ENCODE peak calls at places on chromosomes 7 and 10, in five cellular contexts. One of them, this sample, is unnamed.

GRCh38 chr7:96887426-96887825 is 117.9 kb upstream of the DLX6 start:
- DNase-seq in cardiac fibroblast: no peak
- DNase-seq in IMR-90: no peak
- DNase-seq in foreskin fibroblast: no peak
- DNase-seq in naive thymus-derived CD4-positive, alpha-beta T cell: no peak
- DNase-seq in this sample: no peak

GRCh38 chr7:133705596-133705995 is 421.5 kb upstream of the LRGUK start:
- DNase-seq in naive thymus-derived CD4-positive, alpha-beta T cell: no peak
- DNase-seq in IMR-90: peak
- DNase-seq in foreskin fibroblast: peak
- DNase-seq in cardiac fibroblast: peak
- DNase-seq in this sample: no peak

GRCh38 chr10:128178319-128178937 is 52.2 kb upstream of the MKI67 start:
- DNase-seq in IMR-90: peak
- DNase-seq in foreskin fibroblast: no peak
- DNase-seq in cardiac fibroblast: peak
- DNase-seq in naive thymus-derived CD4-positive, alpha-beta T cell: peak
- DNase-seq in this sample: no peak

GRCh38 chr10:62166331-62167154 is 102.1 kb downstream of the RTKN2 start:
- DNase-seq in foreskin fibroblast: peak
- DNase-seq in cardiac fibroblast: peak
- DNase-seq in IMR-90: peak
- DNase-seq in naive thymus-derived CD4-positive, alpha-beta T cell: no peak
- DNase-seq in this sample: peak

GRCh38 chr7:151736403-151736909 is 140.5 kb downstream of the PRKAG2 start:
- DNase-seq in foreskin fibroblast: peak
- DNase-seq in IMR-90: peak
- DNase-seq in naive thymus-derived CD4-positive, alpha-beta T cell: no peak
- DNase-seq in cardiac fibroblast: peak
- DNase-seq in this sample: peak

GRCh38 chr7:36021367-36021766 is 131.7 kb upstream of the EEPD1 start:
- DNase-seq in IMR-90: no peak
- DNase-seq in naive thymus-derived CD4-positive, alpha-beta T cell: no peak
- DNase-seq in foreskin fibroblast: peak
- DNase-seq in cardiac fibroblast: no peak
- DNase-seq in this sample: no peak

GRCh38 chr10:75645704-75646103 is 214.3 kb downstream of the LRMDA start:
- DNase-seq in cardiac fibroblast: no peak
- DNase-seq in naive thymus-derived CD4-positive, alpha-beta T cell: no peak
- DNase-seq in IMR-90: no peak
- DNase-seq in foreskin fibroblast: no peak
- DNase-seq in this sample: no peak

GRCh38 chr7:54878339-54878738 is 119.3 kb upstream of the SEC61G start:
- DNase-seq in naive thymus-derived CD4-positive, alpha-beta T cell: no peak
- DNase-seq in cardiac fibroblast: peak
- DNase-seq in IMR-90: peak
- DNase-seq in foreskin fibroblast: peak
- DNase-seq in this sample: no peak

GRCh38 chr10:44704616-44705015 is 206.5 kb upstream of the TMEM72 start:
- DNase-seq in IMR-90: no peak
- DNase-seq in foreskin fibroblast: no peak
- DNase-seq in cardiac fibroblast: no peak
- DNase-seq in naive thymus-derived CD4-positive, alpha-beta T cell: no peak
- DNase-seq in this sample: no peak

GRCh38 chr7:125516194-125516593 is 586.6 kb upstream of the POT1 start:
- DNase-seq in IMR-90: no peak
- DNase-seq in cardiac fibroblast: no peak
- DNase-seq in foreskin fibroblast: no peak
- DNase-seq in naive thymus-derived CD4-positive, alpha-beta T cell: no peak
- DNase-seq in this sample: no peak

GRCh38 chr10:80411267-80411668 is 2.9 kb downstream of the PRXL2A start:
- DNase-seq in IMR-90: no peak
- DNase-seq in cardiac fibroblast: no peak
- DNase-seq in naive thymus-derived CD4-positive, alpha-beta T cell: no peak
- DNase-seq in foreskin fibroblast: no peak
- DNase-seq in this sample: no peak

GRCh38 chr10:15325243-15326002 is 45.7 kb downstream of the FAM171A1 start:
- DNase-seq in foreskin fibroblast: peak
- DNase-seq in naive thymus-derived CD4-positive, alpha-beta T cell: no peak
- DNase-seq in cardiac fibroblast: peak
- DNase-seq in IMR-90: peak
- DNase-seq in this sample: no peak

GRCh38 chr7:36777062-36777461 is 52.8 kb upstream of the AOAH start:
- DNase-seq in cardiac fibroblast: no peak
- DNase-seq in naive thymus-derived CD4-positive, alpha-beta T cell: peak
- DNase-seq in foreskin fibroblast: no peak
- DNase-seq in IMR-90: no peak
- DNase-seq in this sample: no peak

GRCh38 chr7:111126987-111127386 is 36.1 kb downstream of the LRRN3 start:
- DNase-seq in IMR-90: peak
- DNase-seq in naive thymus-derived CD4-positive, alpha-beta T cell: no peak
- DNase-seq in foreskin fibroblast: peak
- DNase-seq in cardiac fibroblast: peak
- DNase-seq in this sample: no peak

GRCh38 chr7:143891457-143891856 is 10.5 kb downstream of the TCAF1 start:
- DNase-seq in naive thymus-derived CD4-positive, alpha-beta T cell: no peak
- DNase-seq in foreskin fibroblast: no peak
- DNase-seq in IMR-90: no peak
- DNase-seq in cardiac fibroblast: no peak
- DNase-seq in this sample: no peak

GRCh38 chr10:90849956-90850749 is 7.7 kb downstream of the HTR7 start:
- DNase-seq in cardiac fibroblast: no peak
- DNase-seq in naive thymus-derived CD4-positive, alpha-beta T cell: no peak
- DNase-seq in IMR-90: peak
- DNase-seq in foreskin fibroblast: peak
- DNase-seq in this sample: no peak

GRCh38 chr10:95601116-95601719 is 40.0 kb upstream of the SORBS1 start:
- DNase-seq in cardiac fibroblast: peak
- DNase-seq in IMR-90: peak
- DNase-seq in foreskin fibroblast: peak
- DNase-seq in naive thymus-derived CD4-positive, alpha-beta T cell: peak
- DNase-seq in this sample: peak

GRCh38 chr10:124378817-124379510 is 39.8 kb downstream of the OAT start:
- DNase-seq in cardiac fibroblast: no peak
- DNase-seq in IMR-90: no peak
- DNase-seq in naive thymus-derived CD4-positive, alpha-beta T cell: no peak
- DNase-seq in foreskin fibroblast: no peak
- DNase-seq in this sample: no peak

GRCh38 chr10:1552881-1553595 is 184.3 kb downstream of the ADARB2 start:
- DNase-seq in foreskin fibroblast: no peak
- DNase-seq in naive thymus-derived CD4-positive, alpha-beta T cell: no peak
- DNase-seq in cardiac fibroblast: no peak
- DNase-seq in IMR-90: no peak
- DNase-seq in this sample: no peak

GRCh38 chr10:6781133-6781770 is 201.2 kb upstream of the PRKCQ start:
- DNase-seq in naive thymus-derived CD4-positive, alpha-beta T cell: no peak
- DNase-seq in cardiac fibroblast: no peak
- DNase-seq in foreskin fibroblast: no peak
- DNase-seq in IMR-90: no peak
- DNase-seq in this sample: no peak

GRCh38 chr7:111090834-111091233 is at the start of gene LRRN3:
- DNase-seq in cardiac fibroblast: peak
- DNase-seq in foreskin fibroblast: peak
- DNase-seq in IMR-90: peak
- DNase-seq in naive thymus-derived CD4-positive, alpha-beta T cell: no peak
- DNase-seq in this sample: no peak

GRCh38 chr7:120964088-120964487 is 13.5 kb downstream of the ING3 start:
- DNase-seq in foreskin fibroblast: no peak
- DNase-seq in naive thymus-derived CD4-positive, alpha-beta T cell: no peak
- DNase-seq in IMR-90: no peak
- DNase-seq in cardiac fibroblast: no peak
- DNase-seq in this sample: no peak

GRCh38 chr7:112433289-112433688 is 17.0 kb upstream of the IFRD1 start:
- DNase-seq in naive thymus-derived CD4-positive, alpha-beta T cell: no peak
- DNase-seq in cardiac fibroblast: no peak
- DNase-seq in foreskin fibroblast: no peak
- DNase-seq in IMR-90: no peak
- DNase-seq in this sample: no peak

GRCh38 chr10:35884657-35885071 is 242.6 kb upstream of the FZD8 start:
- DNase-seq in foreskin fibroblast: no peak
- DNase-seq in IMR-90: no peak
- DNase-seq in naive thymus-derived CD4-positive, alpha-beta T cell: no peak
- DNase-seq in cardiac fibroblast: no peak
- DNase-seq in this sample: no peak

GRCh38 chr7:91424372-91424771 is 160.1 kb downstream of the FZD1 start:
- DNase-seq in cardiac fibroblast: no peak
- DNase-seq in naive thymus-derived CD4-positive, alpha-beta T cell: no peak
- DNase-seq in foreskin fibroblast: no peak
- DNase-seq in IMR-90: no peak
- DNase-seq in this sample: no peak

GRCh38 chr10:33229252-33229943 is 105.1 kb downstream of the NRP1 start:
- DNase-seq in foreskin fibroblast: peak
- DNase-seq in IMR-90: no peak
- DNase-seq in naive thymus-derived CD4-positive, alpha-beta T cell: no peak
- DNase-seq in cardiac fibroblast: peak
- DNase-seq in this sample: peak

GRCh38 chr10:14468022-14468421 is 137.3 kb upstream of the FRMD4A start:
- DNase-seq in naive thymus-derived CD4-positive, alpha-beta T cell: no peak
- DNase-seq in foreskin fibroblast: no peak
- DNase-seq in IMR-90: peak
- DNase-seq in cardiac fibroblast: no peak
- DNase-seq in this sample: no peak

GRCh38 chr10:96789571-96790108 is 42.5 kb upstream of the LCOR start:
- DNase-seq in foreskin fibroblast: peak
- DNase-seq in naive thymus-derived CD4-positive, alpha-beta T cell: no peak
- DNase-seq in cardiac fibroblast: no peak
- DNase-seq in IMR-90: no peak
- DNase-seq in this sample: no peak

GRCh38 chr7:108049962-108050361 is 47.0 kb upstream of the LAMB1 start:
- DNase-seq in foreskin fibroblast: no peak
- DNase-seq in IMR-90: no peak
- DNase-seq in cardiac fibroblast: no peak
- DNase-seq in naive thymus-derived CD4-positive, alpha-beta T cell: peak
- DNase-seq in this sample: no peak

GRCh38 chr7:21704362-21704761 is 161.5 kb downstream of the DNAH11 start:
- DNase-seq in naive thymus-derived CD4-positive, alpha-beta T cell: no peak
- DNase-seq in cardiac fibroblast: no peak
- DNase-seq in IMR-90: no peak
- DNase-seq in foreskin fibroblast: no peak
- DNase-seq in this sample: no peak

GRCh38 chr10:100508691-100509150 is 10.9 kb downstream of the SEC31B start:
- DNase-seq in cardiac fibroblast: peak
- DNase-seq in foreskin fibroblast: peak
- DNase-seq in naive thymus-derived CD4-positive, alpha-beta T cell: peak
- DNase-seq in IMR-90: peak
- DNase-seq in this sample: no peak

GRCh38 chr10:24951201-24952145 is 933 bp downstream of the PRTFDC1 start:
- DNase-seq in IMR-90: no peak
- DNase-seq in foreskin fibroblast: peak
- DNase-seq in cardiac fibroblast: peak
- DNase-seq in naive thymus-derived CD4-positive, alpha-beta T cell: no peak
- DNase-seq in this sample: no peak

GRCh38 chr7:147400926-147401325 is 1189.6 kb upstream of the C7orf33 start:
- DNase-seq in cardiac fibroblast: no peak
- DNase-seq in naive thymus-derived CD4-positive, alpha-beta T cell: no peak
- DNase-seq in foreskin fibroblast: no peak
- DNase-seq in IMR-90: no peak
- DNase-seq in this sample: no peak

GRCh38 chr7:119254741-119255140 is 1018.2 kb upstream of the KCND2 start:
- DNase-seq in foreskin fibroblast: no peak
- DNase-seq in cardiac fibroblast: no peak
- DNase-seq in IMR-90: no peak
- DNase-seq in naive thymus-derived CD4-positive, alpha-beta T cell: no peak
- DNase-seq in this sample: no peak

GRCh38 chr7:50205011-50205410 is 99.5 kb upstream of the IKZF1 start:
- DNase-seq in foreskin fibroblast: no peak
- DNase-seq in cardiac fibroblast: no peak
- DNase-seq in naive thymus-derived CD4-positive, alpha-beta T cell: no peak
- DNase-seq in IMR-90: no peak
- DNase-seq in this sample: no peak

GRCh38 chr7:69871213-69871885 is 273.1 kb downstream of the AUTS2 start:
- DNase-seq in foreskin fibroblast: peak
- DNase-seq in IMR-90: peak
- DNase-seq in cardiac fibroblast: peak
- DNase-seq in naive thymus-derived CD4-positive, alpha-beta T cell: no peak
- DNase-seq in this sample: peak
- H3K4me3 ChIP-seq in foreskin fibroblast: no peak
- H3K4me3 ChIP-seq in IMR-90: no peak
- H3K4me3 ChIP-seq in cardiac fibroblast: no peak
- H3K4me3 ChIP-seq in naive thymus-derived CD4-positive, alpha-beta T cell: no peak
- H3K4me3 ChIP-seq in this sample: no peak

GRCh38 chr10:102450374-102451104 is 804 bp downstream of the C10orf95 start:
- DNase-seq in foreskin fibroblast: peak
- DNase-seq in IMR-90: peak
- DNase-seq in naive thymus-derived CD4-positive, alpha-beta T cell: peak
- DNase-seq in cardiac fibroblast: peak
- DNase-seq in this sample: no peak
- H3K4me3 ChIP-seq in foreskin fibroblast: peak
- H3K4me3 ChIP-seq in IMR-90: peak
- H3K4me3 ChIP-seq in naive thymus-derived CD4-positive, alpha-beta T cell: peak
- H3K4me3 ChIP-seq in cardiac fibroblast: peak
- H3K4me3 ChIP-seq in this sample: peak

GRCh38 chr7:134890246-134891240 is 95.8 kb upstream of the AGBL3 start:
- DNase-seq in cardiac fibroblast: peak
- DNase-seq in IMR-90: peak
- DNase-seq in foreskin fibroblast: peak
- DNase-seq in naive thymus-derived CD4-positive, alpha-beta T cell: no peak
- DNase-seq in this sample: no peak
- H3K4me3 ChIP-seq in cardiac fibroblast: peak
- H3K4me3 ChIP-seq in IMR-90: no peak
- H3K4me3 ChIP-seq in foreskin fibroblast: peak
- H3K4me3 ChIP-seq in naive thymus-derived CD4-positive, alpha-beta T cell: no peak
- H3K4me3 ChIP-seq in this sample: no peak

DNA sequence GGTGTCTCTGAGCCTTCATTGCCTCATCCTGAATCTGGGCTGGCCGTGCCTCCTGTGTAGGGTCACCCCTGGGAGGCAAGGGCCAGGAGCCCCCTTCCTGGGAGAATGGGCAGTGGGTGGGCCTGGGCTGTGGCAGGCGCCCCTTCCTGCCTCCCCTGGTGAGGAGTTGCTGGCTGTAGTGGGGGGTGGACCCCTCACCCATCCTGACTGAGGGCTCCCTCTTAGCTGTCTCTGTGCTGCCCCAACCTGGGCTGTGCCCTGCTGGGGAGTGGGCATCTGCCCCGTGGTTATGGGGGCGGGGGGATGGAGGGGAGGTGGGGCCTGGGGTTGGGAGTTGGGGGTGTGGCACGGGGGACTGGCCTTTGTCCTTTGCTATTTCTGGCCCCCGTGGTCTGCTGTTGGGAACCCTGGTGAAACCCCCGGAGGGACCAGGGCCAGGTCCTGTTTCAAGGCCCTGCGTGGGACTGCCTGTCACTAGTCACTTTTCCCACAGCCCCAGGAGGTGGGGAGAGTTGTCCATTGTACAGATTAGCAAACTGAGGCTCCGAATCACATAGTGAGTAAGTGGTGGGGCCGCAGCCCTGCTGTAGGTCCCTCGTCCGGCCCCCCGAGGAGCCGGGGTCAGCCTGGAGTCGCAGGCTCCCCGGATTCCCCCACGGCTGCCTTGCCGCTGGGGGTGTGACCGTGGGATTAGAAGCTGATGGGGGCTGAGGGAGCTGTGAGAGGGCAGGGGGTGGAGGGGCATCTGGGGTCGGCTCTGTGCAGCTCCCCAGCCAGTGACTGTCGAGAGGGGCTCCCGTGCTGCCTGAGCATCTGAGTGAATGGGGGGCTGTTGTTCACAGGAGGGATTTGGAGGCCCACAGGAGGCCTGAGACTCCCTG is 2.7 kb downstream of the TTYH3 start:
- DNase-seq in naive thymus-derived CD4-positive, alpha-beta T cell: no peak
- DNase-seq in foreskin fibroblast: no peak
- DNase-seq in IMR-90: no peak
- DNase-seq in cardiac fibroblast: no peak
- DNase-seq in this sample: no peak
- H3K4me3 ChIP-seq in naive thymus-derived CD4-positive, alpha-beta T cell: no peak
- H3K4me3 ChIP-seq in foreskin fibroblast: peak
- H3K4me3 ChIP-seq in IMR-90: peak
- H3K4me3 ChIP-seq in cardiac fibroblast: peak
- H3K4me3 ChIP-seq in this sample: peak